ENCODE peak calls at places on chromosomes 3 and 15, in five cellular contexts. One of them, this sample, is unnamed. For H3K4me1, the result is how much of the 10 kb centered on the place peaks cover.

GRCh38 chr3:51955175-51955892 is at the start of gene GPR62:
- DNase-seq in adipocyte: no peak
- DNase-seq in PC-9: no peak
- DNase-seq in right cardiac atrium: peak
- DNase-seq in GM23338: no peak
- DNase-seq in this sample: no peak

GRCh38 chr3:14698601-14699244 is 23.8 kb downstream of the C3orf20 start:
- DNase-seq in GM23338: no peak
- DNase-seq in adipocyte: no peak
- DNase-seq in PC-9: no peak
- DNase-seq in right cardiac atrium: no peak
- DNase-seq in this sample: no peak

GRCh38 chr3:42665050-42665878 is 11.8 kb downstream of the ZBTB47 start:
- DNase-seq in GM23338: no peak
- DNase-seq in PC-9: no peak
- DNase-seq in right cardiac atrium: peak
- DNase-seq in adipocyte: no peak
- DNase-seq in this sample: no peak

GRCh38 chr15:26807517-26808427 is 34.9 kb upstream of the GABRB3 start:
- DNase-seq in GM23338: no peak
- DNase-seq in PC-9: no peak
- DNase-seq in right cardiac atrium: peak
- DNase-seq in adipocyte: no peak
- DNase-seq in this sample: no peak

GRCh38 chr15:38885001-38885400 is 320.4 kb upstream of the RASGRP1 start:
- DNase-seq in adipocyte: peak
- DNase-seq in right cardiac atrium: no peak
- DNase-seq in GM23338: no peak
- DNase-seq in PC-9: no peak
- DNase-seq in this sample: no peak

GRCh38 chr3:57179580-57180410 is 14.6 kb upstream of the IL17RD start:
- DNase-seq in GM23338: peak
- DNase-seq in PC-9: no peak
- DNase-seq in adipocyte: peak
- DNase-seq in right cardiac atrium: no peak
- DNase-seq in this sample: peak

GRCh38 chr3:16126634-16127033 is 47.8 kb upstream of the GALNT15 start:
- DNase-seq in right cardiac atrium: no peak
- DNase-seq in GM23338: peak
- DNase-seq in PC-9: no peak
- DNase-seq in adipocyte: no peak
- DNase-seq in this sample: no peak

GRCh38 chr3:42497009-42497731 is 5.3 kb upstream of the VIPR1 start:
- DNase-seq in right cardiac atrium: no peak
- DNase-seq in PC-9: peak
- DNase-seq in adipocyte: peak
- DNase-seq in GM23338: peak
- DNase-seq in this sample: peak

GRCh38 chr3:174937488-174937887 is 78.4 kb downstream of the NAALADL2 start:
- DNase-seq in GM23338: no peak
- DNase-seq in adipocyte: peak
- DNase-seq in right cardiac atrium: no peak
- DNase-seq in PC-9: no peak
- DNase-seq in this sample: no peak

GRCh38 chr3:32082727-32083126 is 23.7 kb upstream of the GPD1L start:
- DNase-seq in PC-9: no peak
- DNase-seq in GM23338: no peak
- DNase-seq in adipocyte: no peak
- DNase-seq in right cardiac atrium: no peak
- DNase-seq in this sample: peak

GRCh38 chr15:82146990-82147461 is 101.2 kb upstream of the MEX3B start:
- DNase-seq in PC-9: peak
- DNase-seq in right cardiac atrium: no peak
- DNase-seq in adipocyte: peak
- DNase-seq in GM23338: no peak
- DNase-seq in this sample: no peak

GRCh38 chr3:2476996-2477395 is 378.3 kb downstream of the CNTN4 start:
- DNase-seq in adipocyte: no peak
- DNase-seq in PC-9: no peak
- DNase-seq in right cardiac atrium: no peak
- DNase-seq in GM23338: no peak
- DNase-seq in this sample: no peak

GRCh38 chr3:14256561-14257342 is 78.1 kb downstream of the LSM3 start:
- DNase-seq in right cardiac atrium: no peak
- DNase-seq in PC-9: peak
- DNase-seq in adipocyte: no peak
- DNase-seq in GM23338: peak
- DNase-seq in this sample: peak

GRCh38 chr3:23626442-23626841 is 179.3 kb upstream of the UBE2E1 start:
- DNase-seq in right cardiac atrium: no peak
- DNase-seq in GM23338: no peak
- DNase-seq in PC-9: no peak
- DNase-seq in adipocyte: no peak
- DNase-seq in this sample: no peak

GRCh38 chr15:94026458-94026967 is 204.8 kb upstream of the MCTP2 start:
- DNase-seq in GM23338: no peak
- DNase-seq in PC-9: no peak
- DNase-seq in adipocyte: no peak
- DNase-seq in right cardiac atrium: no peak
- DNase-seq in this sample: no peak

GRCh38 chr3:172153335-172153861 is 114.0 kb downstream of the FNDC3B start:
- DNase-seq in adipocyte: peak
- DNase-seq in PC-9: peak
- DNase-seq in GM23338: no peak
- DNase-seq in right cardiac atrium: peak
- DNase-seq in this sample: peak

GRCh38 chr3:195863121-195864061 is 45.0 kb downstream of the TNK2 start:
- DNase-seq in PC-9: peak
- DNase-seq in adipocyte: peak
- DNase-seq in right cardiac atrium: peak
- DNase-seq in GM23338: peak
- DNase-seq in this sample: peak

GRCh38 chr15:62452016-62452415 is 286.9 kb upstream of the C2CD4B start:
- DNase-seq in PC-9: no peak
- DNase-seq in right cardiac atrium: no peak
- DNase-seq in GM23338: peak
- DNase-seq in adipocyte: no peak
- DNase-seq in this sample: no peak
- H3K4me1 ChIP-seq in PC-9: under half
- H3K4me1 ChIP-seq in right cardiac atrium: under half
- H3K4me1 ChIP-seq in GM23338: under half
- H3K4me1 ChIP-seq in adipocyte: half or more
- H3K4me1 ChIP-seq in this sample: under half

GRCh38 chr15:67032608-67033007 is 32.8 kb upstream of the SMAD3 start:
- DNase-seq in PC-9: no peak
- DNase-seq in right cardiac atrium: no peak
- DNase-seq in GM23338: no peak
- DNase-seq in adipocyte: no peak
- DNase-seq in this sample: no peak

GRCh38 chr15:67033521-67033920 is 31.9 kb upstream of the SMAD3 start:
- DNase-seq in PC-9: no peak
- DNase-seq in adipocyte: no peak
- DNase-seq in right cardiac atrium: peak
- DNase-seq in GM23338: peak
- DNase-seq in this sample: peak

GRCh38 chr15:67030036-67030762 is 35.2 kb upstream of the SMAD3 start:
- DNase-seq in right cardiac atrium: no peak
- DNase-seq in GM23338: peak
- DNase-seq in adipocyte: no peak
- DNase-seq in PC-9: no peak
- DNase-seq in this sample: peak

GRCh38 chr15:67031321-67031720 is 34.1 kb upstream of the SMAD3 start:
- DNase-seq in PC-9: no peak
- DNase-seq in GM23338: no peak
- DNase-seq in right cardiac atrium: no peak
- DNase-seq in adipocyte: no peak
- DNase-seq in this sample: no peak

DNA sequence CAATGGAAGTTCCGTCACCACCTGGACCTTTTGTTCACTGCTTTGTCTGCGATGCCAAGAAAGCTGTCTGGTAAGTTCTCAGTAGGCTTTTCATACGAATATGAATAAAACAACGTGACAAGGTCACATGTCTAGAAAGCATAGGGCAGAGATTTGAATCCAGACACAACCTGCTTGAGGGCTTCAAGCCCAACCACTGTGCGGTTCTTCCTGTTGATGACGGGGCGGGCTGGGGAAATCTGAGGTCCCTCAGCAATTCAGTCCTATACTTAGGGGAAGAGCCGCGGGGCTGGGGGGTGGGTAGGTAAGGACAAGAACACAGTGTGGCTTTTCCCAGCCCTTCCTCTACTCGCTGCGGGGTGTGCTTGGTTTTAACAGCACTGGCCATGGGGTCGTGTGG is 32.4 kb upstream of the SMAD3 start:
- DNase-seq in right cardiac atrium: no peak
- DNase-seq in GM23338: peak
- DNase-seq in PC-9: no peak
- DNase-seq in adipocyte: no peak
- DNase-seq in this sample: no peak
- H3K4me3 ChIP-seq in right cardiac atrium: no peak
- H3K4me3 ChIP-seq in GM23338: peak
- H3K4me3 ChIP-seq in PC-9: no peak
- H3K4me3 ChIP-seq in adipocyte: peak
- H3K4me3 ChIP-seq in this sample: no peak

GRCh38 chr3:153073636-153074035 is 88.4 kb upstream of the RAP2B start:
- DNase-seq in right cardiac atrium: no peak
- DNase-seq in GM23338: no peak
- DNase-seq in adipocyte: no peak
- DNase-seq in PC-9: no peak
- DNase-seq in this sample: no peak

GRCh38 chr3:153070153-153070868 is 91.7 kb upstream of the RAP2B start:
- DNase-seq in right cardiac atrium: no peak
- DNase-seq in GM23338: no peak
- DNase-seq in adipocyte: peak
- DNase-seq in PC-9: no peak
- DNase-seq in this sample: no peak

GRCh38 chr3:153069598-153069997 is 92.4 kb upstream of the RAP2B start:
- DNase-seq in PC-9: no peak
- DNase-seq in right cardiac atrium: no peak
- DNase-seq in adipocyte: no peak
- DNase-seq in GM23338: no peak
- DNase-seq in this sample: no peak

GRCh38 chr3:153072856-153073255 is 89.2 kb upstream of the RAP2B start:
- DNase-seq in right cardiac atrium: no peak
- DNase-seq in PC-9: peak
- DNase-seq in adipocyte: no peak
- DNase-seq in GM23338: no peak
- DNase-seq in this sample: no peak

DNA sequence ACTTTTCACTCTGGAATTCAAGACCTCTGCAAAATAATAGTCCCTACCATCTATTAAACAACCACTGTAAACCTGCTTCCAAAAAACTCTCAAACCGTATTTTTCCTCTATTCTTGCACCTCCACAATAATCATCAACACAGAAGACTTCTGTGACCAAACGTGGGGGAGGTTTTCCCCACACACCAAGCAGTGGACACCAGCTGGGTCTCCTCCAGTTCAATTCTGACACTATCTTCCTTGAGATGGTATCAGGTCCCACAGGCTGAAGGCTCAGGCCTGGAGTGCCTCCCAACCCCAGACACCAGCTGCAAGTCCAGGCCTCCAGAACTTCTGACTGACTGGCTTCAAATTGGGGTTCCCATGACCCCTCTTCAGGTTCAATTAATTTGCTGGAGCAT is 89.6 kb upstream of the RAP2B start:
- DNase-seq in GM23338: no peak
- DNase-seq in PC-9: no peak
- DNase-seq in right cardiac atrium: no peak
- DNase-seq in adipocyte: no peak
- DNase-seq in this sample: no peak
- H3K4me1 ChIP-seq in GM23338: under half
- H3K4me1 ChIP-seq in PC-9: under half
- H3K4me1 ChIP-seq in right cardiac atrium: under half
- H3K4me1 ChIP-seq in adipocyte: under half
- H3K4me1 ChIP-seq in this sample: under half

DNA sequence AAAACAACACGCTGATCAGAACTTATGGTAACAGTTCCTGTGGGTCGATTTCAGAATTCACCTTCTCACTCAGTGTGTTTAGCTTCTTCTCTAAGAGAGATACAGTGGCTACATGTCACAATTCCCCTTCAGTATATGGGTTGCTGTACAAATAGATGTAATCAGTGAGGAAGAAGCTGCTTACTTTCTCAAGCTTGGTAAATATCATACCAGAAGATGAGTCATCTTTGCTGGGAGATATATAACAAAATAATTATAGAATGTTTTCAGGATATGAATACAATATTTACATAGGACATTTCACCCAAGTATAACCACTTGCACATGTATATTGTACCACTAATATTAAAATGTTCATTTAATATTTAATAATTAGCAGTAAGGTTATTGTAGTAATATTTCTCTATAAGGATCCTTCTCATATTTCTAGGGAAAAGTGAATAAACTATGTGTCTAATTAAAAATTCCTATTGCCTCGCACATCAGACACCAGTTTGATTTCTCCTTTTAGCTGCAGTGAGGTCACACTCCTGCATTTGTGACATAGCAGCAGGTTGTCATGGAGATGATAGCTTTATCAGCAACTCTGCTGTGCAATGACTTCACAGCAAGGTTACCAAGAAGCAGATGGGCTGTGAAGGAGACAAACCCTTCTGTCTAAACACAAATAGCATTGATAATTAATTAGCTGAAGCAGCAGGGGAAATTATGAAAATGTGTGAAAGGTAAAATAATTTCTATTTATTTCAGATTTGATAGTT is 211.4 kb downstream of the TUSC7 start:
- DNase-seq in right cardiac atrium: no peak
- DNase-seq in adipocyte: peak
- DNase-seq in GM23338: no peak
- DNase-seq in PC-9: no peak
- DNase-seq in this sample: no peak
- H3K4me3 ChIP-seq in right cardiac atrium: no peak
- H3K4me3 ChIP-seq in adipocyte: no peak
- H3K4me3 ChIP-seq in GM23338: no peak
- H3K4me3 ChIP-seq in PC-9: no peak
- H3K4me3 ChIP-seq in this sample: no peak

GRCh38 chr3:168534761-168535160 is 439.0 kb upstream of the GOLIM4 start:
- DNase-seq in GM23338: peak
- DNase-seq in right cardiac atrium: no peak
- DNase-seq in adipocyte: no peak
- DNase-seq in PC-9: no peak
- DNase-seq in this sample: no peak
- H3K4me1 ChIP-seq in GM23338: under half
- H3K4me1 ChIP-seq in right cardiac atrium: under half
- H3K4me1 ChIP-seq in adipocyte: under half
- H3K4me1 ChIP-seq in PC-9: under half
- H3K4me1 ChIP-seq in this sample: under half

DNA sequence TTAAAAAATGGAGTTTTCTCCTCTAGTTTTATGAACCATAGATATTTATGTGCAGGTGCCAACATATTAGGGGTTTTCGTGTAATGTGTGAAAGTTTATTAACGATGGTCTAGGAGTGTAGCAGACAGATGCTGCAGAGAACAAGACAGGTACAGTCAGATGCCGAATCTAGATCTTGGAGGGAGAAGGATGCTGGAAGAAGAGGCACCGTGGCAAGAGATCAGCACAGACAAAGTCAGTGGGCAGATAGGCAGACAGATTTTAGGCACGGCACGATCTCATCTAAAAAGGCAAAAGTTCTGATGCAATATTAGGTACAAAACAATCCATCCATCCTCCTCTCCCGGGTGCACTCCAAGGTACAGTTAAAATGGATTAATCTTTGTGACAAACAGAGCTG is 161.6 kb downstream of the TIGIT start:
- DNase-seq in right cardiac atrium: no peak
- DNase-seq in GM23338: no peak
- DNase-seq in adipocyte: no peak
- DNase-seq in PC-9: no peak
- DNase-seq in this sample: no peak
- H3K4me3 ChIP-seq in right cardiac atrium: peak
- H3K4me3 ChIP-seq in GM23338: peak
- H3K4me3 ChIP-seq in adipocyte: peak
- H3K4me3 ChIP-seq in PC-9: no peak
- H3K4me3 ChIP-seq in this sample: no peak

This sample was measured in small intestine.